ENCODE peak calls at places on chromosome 11, in nine cellular contexts. N, E, H, X, V, U, M, W and L are unnamed samples.

GRCh38 chr11:62242021-62242420 is at the start of gene SCGB1D2:
- DNase-seq in N (no peak), E (peak), H (no peak), X (no peak), V (no peak), U (no peak), M (peak), W (no peak), L (peak)

GRCh38 chr11:119094816-119095065 is 6.9 kb downstream of the DPAGT1 start:
- DNase-seq in N (peak), E (peak), H (peak), X (peak), V (peak), U (peak), M (peak), W (no peak), L (peak)

GRCh38 chr11:120139316-120140069 is 1.6 kb upstream of the TRIM29 start:
- DNase-seq in N (no peak), E (no peak), H (peak), X (no peak), V (no peak), U (no peak), M (no peak), W (no peak), L (no peak)

GRCh38 chr11:75174781-75175370 is 24.0 kb downstream of the SLCO2B1 start:
- DNase-seq in N (peak), E (no peak), H (no peak), X (no peak), V (no peak), U (no peak), M (no peak), W (peak), L (no peak)

GRCh38 chr11:111982019-111982464 is 43.2 kb upstream of the DLAT start:
- DNase-seq in N (peak), E (peak), H (peak), X (peak), V (peak), U (peak), M (peak), W (peak), L (no peak)

GRCh38 chr11:9144828-9145227 is 53.4 kb upstream of the SCUBE2 start:
- DNase-seq in N (peak), E (no peak), H (no peak), X (no peak), V (no peak), U (no peak), M (no peak), W (no peak), L (no peak)

GRCh38 chr11:114229062-114229450 is 67.1 kb upstream of the NNMT start:
- DNase-seq in N (no peak), E (no peak), H (no peak), X (no peak), V (no peak), U (no peak), M (no peak), W (no peak), L (no peak)

GRCh38 chr11:35305670-35306382 is 113.5 kb downstream of the SLC1A2 start:
- DNase-seq in N (peak), E (peak), H (peak), X (peak), V (peak), U (no peak), M (no peak), W (peak), L (no peak)

GRCh38 chr11:71117311-71117710 is 135.1 kb downstream of the SHANK2 start:
- DNase-seq in N (no peak), E (no peak), H (no peak), X (no peak), V (peak), U (no peak), M (no peak), W (no peak), L (no peak)

GRCh38 chr11:28674432-28675076 is 566.4 kb downstream of the METTL15 start:
- DNase-seq in N (peak), E (peak), H (no peak), X (peak), V (peak), U (peak), M (peak), W (peak), L (no peak)

GRCh38 chr11:102330226-102330625 is 12.9 kb downstream of the BIRC3 start:
- DNase-seq in N (peak), E (no peak), H (no peak), X (no peak), V (no peak), U (peak), M (no peak), W (no peak), L (no peak)

GRCh38 chr11:113877673-113878060 is 2.3 kb upstream of the USP28 start:
- DNase-seq in N (no peak), E (no peak), H (no peak), X (peak), V (no peak), U (peak), M (no peak), W (peak), L (no peak)

GRCh38 chr11:34809191-34810106 is 106.7 kb downstream of the APIP start:
- DNase-seq in N (peak), E (no peak), H (no peak), X (peak), V (peak), U (no peak), M (no peak), W (no peak), L (peak)

GRCh38 chr11:32615422-32615821 is 31.8 kb downstream of the EIF3M start:
- DNase-seq in N (no peak), E (peak), H (no peak), X (peak), V (peak), U (no peak), M (no peak), W (no peak), L (no peak)

GRCh38 chr11:121152764-121153163 is 51.7 kb downstream of the TECTA start:
- DNase-seq in N (no peak), E (no peak), H (no peak), X (no peak), V (no peak), U (no peak), M (no peak), W (no peak), L (peak)

GRCh38 chr11:87840786-87841185 is 334.5 kb downstream of the RAB38 start:
- DNase-seq in N (no peak), E (no peak), H (no peak), X (no peak), V (no peak), U (no peak), M (no peak), W (no peak), L (no peak)

GRCh38 chr11:119794141-119794665 is 65.2 kb upstream of the NECTIN1 start:
- DNase-seq in N (no peak), E (no peak), H (no peak), X (no peak), V (no peak), U (no peak), M (no peak), W (no peak), L (no peak)

GRCh38 chr11:131671764-131672163 is 301.3 kb downstream of the NTM start:
- DNase-seq in N (no peak), E (peak), H (no peak), X (no peak), V (no peak), U (peak), M (peak), W (no peak), L (no peak)

DNA sequence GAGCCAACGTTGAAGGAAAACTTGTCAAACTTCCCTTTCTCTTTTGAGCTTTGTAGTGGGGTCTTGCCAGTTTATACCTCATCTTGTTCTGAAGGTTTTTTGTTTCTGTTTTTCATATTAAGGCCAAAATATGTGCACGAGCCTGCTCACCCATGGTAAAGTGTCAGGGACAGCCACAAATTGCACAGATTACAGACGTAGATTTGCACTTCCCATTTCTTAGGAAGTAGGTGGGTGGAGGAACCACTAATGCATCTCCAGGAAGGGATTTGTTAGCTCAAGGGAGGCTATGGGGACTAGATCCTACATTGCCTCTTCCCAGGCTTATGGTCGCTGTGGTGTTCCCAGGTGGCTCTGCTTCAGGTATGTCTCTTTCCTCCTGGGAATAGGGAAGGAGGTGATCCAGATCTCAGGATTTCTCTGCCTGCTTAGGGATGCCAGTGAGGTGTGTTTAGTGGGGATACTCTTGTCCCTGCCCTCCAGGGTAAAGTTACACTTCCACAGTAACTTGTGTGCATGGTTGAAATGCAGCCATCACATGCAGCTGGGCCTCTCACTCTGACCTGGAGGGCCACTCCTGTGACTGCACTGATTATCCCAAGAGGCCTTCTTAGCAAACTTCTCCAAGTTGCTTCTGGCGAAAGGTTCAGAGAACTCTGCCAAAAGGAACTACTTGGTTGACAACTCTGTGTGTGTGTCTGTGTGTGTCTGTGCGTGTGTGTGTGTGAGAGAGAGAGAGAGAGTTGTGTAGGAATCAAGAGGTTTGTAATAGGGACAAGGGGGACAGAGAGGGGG is 9.8 kb downstream of the PPFIBP2 start:
- DNase-seq in N (no peak), E (no peak), H (no peak), X (no peak), V (no peak), U (no peak), M (no peak), W (no peak), L (no peak)
- H3K27ac ChIP-seq in N (no peak), E (no peak), H (peak), X (no peak), V (no peak), U (no peak), M (no peak), W (peak), L (no peak)

GRCh38 chr11:77073328-77074001 is 6.7 kb downstream of the CAPN5 start:
- DNase-seq in N (peak), E (no peak), H (peak), X (peak), V (peak), U (peak), M (peak), W (no peak), L (no peak)

GRCh38 chr11:77072851-77073327 is 6.1 kb downstream of the CAPN5 start:
- DNase-seq in N (no peak), E (no peak), H (peak), X (no peak), V (no peak), U (no peak), M (no peak), W (no peak), L (no peak)

GRCh38 chr11:77075425-77075905 is 8.7 kb downstream of the CAPN5 start:
- DNase-seq in N (no peak), E (no peak), H (peak), X (no peak), V (no peak), U (peak), M (peak), W (no peak), L (no peak)

GRCh38 chr11:77074626-77075221 is 8.0 kb downstream of the CAPN5 start:
- DNase-seq in N (no peak), E (no peak), H (peak), X (no peak), V (no peak), U (peak), M (peak), W (no peak), L (no peak)

DNA sequence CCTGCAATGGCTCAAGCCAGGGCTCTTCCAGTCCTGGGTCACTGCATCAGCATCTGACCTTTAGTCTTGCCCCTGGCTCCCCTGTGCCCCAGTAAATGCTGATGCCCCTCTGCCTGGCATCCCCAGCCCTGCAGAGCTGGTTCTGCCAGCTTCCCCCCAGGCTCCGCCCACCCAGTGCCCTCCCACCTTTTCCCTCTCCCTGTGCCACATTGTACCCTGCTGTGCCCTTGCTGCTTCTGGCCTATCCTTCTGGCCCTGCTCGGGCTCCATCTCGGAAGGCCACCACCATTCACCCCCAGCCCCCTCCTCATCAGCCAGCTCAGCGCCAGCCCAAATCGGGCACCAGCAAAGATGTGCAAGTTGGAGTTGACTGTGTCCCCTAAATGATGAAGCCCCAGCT is 7.4 kb downstream of the CAPN5 start:
- DNase-seq in N (no peak), E (no peak), H (peak), X (no peak), V (no peak), U (peak), M (peak), W (no peak), L (no peak)
- H3K27ac ChIP-seq in N (peak), E (no peak), H (peak), X (peak), V (no peak), U (peak), M (peak), W (no peak), L (no peak)

DNA sequence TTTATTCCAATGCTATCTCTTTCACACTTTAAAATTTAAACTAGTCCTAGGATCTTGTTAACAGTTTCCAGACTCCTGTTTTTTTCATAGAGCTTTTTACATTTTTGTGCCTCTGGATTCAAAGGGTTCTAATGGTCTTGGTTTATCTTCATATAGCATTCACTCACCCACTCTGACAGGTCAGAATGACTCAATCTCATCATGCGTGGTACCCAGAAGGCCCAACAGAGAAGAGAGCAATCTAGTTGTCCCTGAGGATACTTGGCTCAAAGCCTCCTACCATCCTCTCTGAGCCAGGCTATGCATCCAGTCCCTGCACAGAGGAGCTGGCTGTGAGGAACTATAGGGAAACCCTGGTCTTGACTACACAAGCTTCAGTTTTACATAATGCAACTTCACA is 27.5 kb downstream of the MAML2 start:
- DNase-seq in N (no peak), E (no peak), H (no peak), X (no peak), V (no peak), U (no peak), M (no peak), W (no peak), L (no peak)
- H3K27ac ChIP-seq in N (peak), E (no peak), H (no peak), X (no peak), V (no peak), U (peak), M (no peak), W (no peak), L (peak)

DNA sequence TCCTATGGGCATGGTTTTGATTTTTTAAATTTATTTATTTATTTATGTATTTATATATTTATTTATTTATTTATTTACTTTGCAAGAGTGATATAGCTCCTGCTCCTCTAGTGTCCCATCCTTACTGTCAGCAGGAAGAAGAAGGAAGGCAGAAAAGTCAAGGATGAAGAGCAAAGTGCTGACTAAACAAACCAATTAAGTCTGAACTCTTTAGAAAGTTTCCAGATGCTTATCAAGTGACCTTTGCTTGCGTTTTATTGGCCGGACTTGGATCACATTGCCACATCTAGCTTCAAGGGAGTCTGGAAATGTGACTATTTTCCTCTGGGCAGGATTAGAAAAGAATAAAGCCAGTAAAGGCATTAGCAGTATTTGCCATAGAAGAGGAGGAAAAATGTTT is 8.7 kb upstream of the OR4B1 start:
- DNase-seq in N (no peak), E (no peak), H (no peak), X (no peak), V (no peak), U (no peak), M (no peak), W (no peak), L (no peak)
- H3K27ac ChIP-seq in N (no peak), E (no peak), H (no peak), X (no peak), V (no peak), U (no peak), M (no peak), W (no peak), L (no peak)

GRCh38 chr11:130449246-130449990 is 973 bp downstream of the ADAMTS15 start:
- DNase-seq in N (no peak), E (peak), H (no peak), X (no peak), V (peak), U (peak), M (peak), W (no peak), L (no peak)

GRCh38 chr11:130449996-130450419 is 1.6 kb downstream of the ADAMTS15 start:
- DNase-seq in N (peak), E (peak), H (peak), X (no peak), V (peak), U (peak), M (peak), W (no peak), L (no peak)

GRCh38 chr11:130452941-130453340 is 4.5 kb downstream of the ADAMTS15 start:
- DNase-seq in N (no peak), E (peak), H (no peak), X (no peak), V (no peak), U (no peak), M (no peak), W (no peak), L (no peak)

GRCh38 chr11:130452171-130452570 is 3.7 kb downstream of the ADAMTS15 start:
- DNase-seq in N (no peak), E (no peak), H (no peak), X (no peak), V (no peak), U (peak), M (no peak), W (no peak), L (no peak)

DNA sequence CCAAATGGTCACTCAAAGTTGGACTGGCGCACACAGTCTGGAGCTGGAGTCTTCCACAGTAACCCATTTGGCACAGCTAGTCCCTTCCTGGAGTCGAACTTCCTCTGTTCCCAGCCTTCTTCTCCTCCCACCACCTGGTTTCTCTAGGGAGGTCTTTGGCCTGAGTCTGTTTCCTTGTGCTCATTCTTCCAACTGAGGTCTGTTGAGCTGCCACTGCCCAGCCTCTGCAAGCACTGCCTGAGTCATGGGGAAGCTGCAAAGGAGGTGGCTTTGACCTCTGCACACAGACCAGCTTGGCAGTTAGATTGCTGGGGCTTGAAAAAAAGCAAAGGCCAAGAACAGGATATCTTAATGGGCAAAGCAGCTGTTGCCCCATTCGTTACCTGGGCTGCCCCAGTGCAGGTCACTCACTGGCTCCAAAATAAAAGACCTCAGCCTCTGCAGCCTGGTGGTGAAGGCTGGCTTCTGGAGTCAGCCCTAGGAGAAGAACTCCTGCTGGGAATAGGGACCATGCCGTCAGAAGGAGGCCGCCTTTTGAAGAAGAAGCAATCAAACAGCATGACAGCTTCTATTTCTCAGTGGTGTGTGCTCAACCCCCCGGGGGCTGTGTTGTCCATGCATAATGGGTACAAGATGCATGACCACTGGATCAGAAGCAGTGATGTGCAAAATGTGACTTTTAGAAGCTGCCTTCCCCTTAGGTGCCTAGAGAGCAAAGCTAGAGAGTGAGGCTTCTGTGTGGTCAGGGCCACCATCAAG is 3.0 kb downstream of the ADAMTS15 start:
- DNase-seq in N (peak), E (no peak), H (peak), X (no peak), V (peak), U (peak), M (no peak), W (no peak), L (no peak)
- H3K27ac ChIP-seq in N (peak), E (no peak), H (peak), X (no peak), V (no peak), U (no peak), M (peak), W (no peak), L (no peak)

DNA sequence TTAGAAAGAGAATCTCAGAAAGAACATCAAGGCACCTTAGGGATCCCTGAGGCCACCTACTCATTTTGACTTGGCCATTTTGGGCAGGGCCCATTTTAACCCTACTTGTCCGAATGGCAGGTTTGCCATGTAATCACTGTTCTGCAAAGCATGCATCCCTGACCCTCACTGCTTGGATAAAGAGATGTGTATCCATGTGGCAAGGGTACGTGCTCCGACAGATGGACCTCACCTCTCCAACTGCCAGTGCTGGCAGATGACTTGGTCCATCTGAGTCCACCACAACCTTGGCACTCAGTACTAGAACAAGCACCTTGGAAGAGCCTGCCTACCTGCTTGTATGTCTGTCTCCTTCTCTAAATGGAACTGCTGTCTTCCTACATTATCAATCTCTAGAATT is 139.4 kb downstream of the SPATA19 start:
- DNase-seq in N (no peak), E (no peak), H (no peak), X (no peak), V (no peak), U (no peak), M (no peak), W (no peak), L (no peak)
- H3K27ac ChIP-seq in N (no peak), E (no peak), H (no peak), X (no peak), V (no peak), U (no peak), M (no peak), W (no peak), L (no peak)

GRCh38 chr11:2703487-2704141 is 3.8 kb upstream of the KCNQ1OT1 start:
- DNase-seq in N (no peak), E (peak), H (no peak), X (no peak), V (peak), U (no peak), M (no peak), W (peak), L (no peak)
- H3K27ac ChIP-seq in N (no peak), E (no peak), H (no peak), X (no peak), V (no peak), U (no peak), M (no peak), W (peak), L (no peak)